ENCODE peak calls at places on chromosome 16, in nine cellular contexts. One of them, this sample, is unnamed.

GRCh38 chr16:28231763-28232162 is 20.0 kb upstream of the XPO6 start:
- DNase-seq in left lung: no peak
- DNase-seq in epithelial cell of esophagus: no peak
- DNase-seq in NCI-H1436: no peak
- DNase-seq in GM20000: no peak
- DNase-seq in neural progenitor cell: no peak
- DNase-seq in astrocyte of the hippocampus: no peak
- DNase-seq in adrenal gland: no peak
- DNase-seq in ELF-1: no peak
- DNase-seq in this sample: no peak

GRCh38 chr16:67248401-67249177 is at the start of gene SLC9A5:
- DNase-seq in NCI-H1436: peak
- DNase-seq in adrenal gland: peak
- DNase-seq in neural progenitor cell: peak
- DNase-seq in astrocyte of the hippocampus: peak
- DNase-seq in ELF-1: no peak
- DNase-seq in GM20000: peak
- DNase-seq in left lung: no peak
- DNase-seq in epithelial cell of esophagus: peak
- DNase-seq in this sample: peak

GRCh38 chr16:11263737-11264136 is 5.4 kb downstream of the TNP2 start:
- DNase-seq in left lung: no peak
- DNase-seq in adrenal gland: no peak
- DNase-seq in ELF-1: no peak
- DNase-seq in astrocyte of the hippocampus: no peak
- DNase-seq in neural progenitor cell: no peak
- DNase-seq in NCI-H1436: no peak
- DNase-seq in epithelial cell of esophagus: no peak
- DNase-seq in GM20000: no peak
- DNase-seq in this sample: no peak

GRCh38 chr16:85522842-85523601 is 90.1 kb upstream of the GSE1 start:
- DNase-seq in neural progenitor cell: no peak
- DNase-seq in left lung: no peak
- DNase-seq in NCI-H1436: no peak
- DNase-seq in adrenal gland: no peak
- DNase-seq in epithelial cell of esophagus: peak
- DNase-seq in GM20000: no peak
- DNase-seq in astrocyte of the hippocampus: peak
- DNase-seq in ELF-1: no peak
- DNase-seq in this sample: no peak

GRCh38 chr16:31472559-31473203 is 729 bp downstream of the TGFB1I1 start:
- DNase-seq in left lung: peak
- DNase-seq in GM20000: peak
- DNase-seq in NCI-H1436: peak
- DNase-seq in ELF-1: peak
- DNase-seq in epithelial cell of esophagus: peak
- DNase-seq in neural progenitor cell: peak
- DNase-seq in adrenal gland: peak
- DNase-seq in astrocyte of the hippocampus: peak
- DNase-seq in this sample: peak

GRCh38 chr16:11032922-11033291 is 88.5 kb downstream of the CLEC16A start:
- DNase-seq in NCI-H1436: no peak
- DNase-seq in astrocyte of the hippocampus: peak
- DNase-seq in GM20000: no peak
- DNase-seq in adrenal gland: no peak
- DNase-seq in neural progenitor cell: peak
- DNase-seq in ELF-1: peak
- DNase-seq in epithelial cell of esophagus: no peak
- DNase-seq in left lung: no peak
- DNase-seq in this sample: no peak

GRCh38 chr16:30121741-30122620 is 1.0 kb downstream of the MAPK3 start:
- DNase-seq in adrenal gland: peak
- DNase-seq in epithelial cell of esophagus: no peak
- DNase-seq in NCI-H1436: no peak
- DNase-seq in astrocyte of the hippocampus: no peak
- DNase-seq in GM20000: no peak
- DNase-seq in left lung: peak
- DNase-seq in neural progenitor cell: no peak
- DNase-seq in ELF-1: no peak
- DNase-seq in this sample: peak

GRCh38 chr16:10013364-10013763 is 168.9 kb downstream of the GRIN2A start:
- DNase-seq in astrocyte of the hippocampus: no peak
- DNase-seq in epithelial cell of esophagus: no peak
- DNase-seq in adrenal gland: no peak
- DNase-seq in neural progenitor cell: peak
- DNase-seq in GM20000: no peak
- DNase-seq in ELF-1: no peak
- DNase-seq in left lung: no peak
- DNase-seq in NCI-H1436: no peak
- DNase-seq in this sample: no peak

GRCh38 chr16:67461600-67462278 is 19.2 kb downstream of the ATP6V0D1 start:
- DNase-seq in GM20000: no peak
- DNase-seq in ELF-1: no peak
- DNase-seq in NCI-H1436: no peak
- DNase-seq in astrocyte of the hippocampus: no peak
- DNase-seq in left lung: no peak
- DNase-seq in adrenal gland: no peak
- DNase-seq in epithelial cell of esophagus: peak
- DNase-seq in neural progenitor cell: no peak
- DNase-seq in this sample: peak

GRCh38 chr16:82801361-82801760 is 174.6 kb downstream of the CDH13 start:
- DNase-seq in NCI-H1436: no peak
- DNase-seq in ELF-1: no peak
- DNase-seq in neural progenitor cell: no peak
- DNase-seq in left lung: no peak
- DNase-seq in GM20000: no peak
- DNase-seq in epithelial cell of esophagus: peak
- DNase-seq in adrenal gland: no peak
- DNase-seq in astrocyte of the hippocampus: no peak
- DNase-seq in this sample: no peak

GRCh38 chr16:47110939-47111338 is 32.8 kb downstream of the NETO2 start:
- DNase-seq in GM20000: no peak
- DNase-seq in left lung: no peak
- DNase-seq in neural progenitor cell: peak
- DNase-seq in epithelial cell of esophagus: peak
- DNase-seq in adrenal gland: no peak
- DNase-seq in astrocyte of the hippocampus: no peak
- DNase-seq in ELF-1: no peak
- DNase-seq in NCI-H1436: no peak
- DNase-seq in this sample: no peak

GRCh38 chr16:9647981-9648701 is 534.1 kb downstream of the GRIN2A start:
- DNase-seq in epithelial cell of esophagus: peak
- DNase-seq in ELF-1: peak
- DNase-seq in NCI-H1436: no peak
- DNase-seq in left lung: no peak
- DNase-seq in adrenal gland: peak
- DNase-seq in GM20000: peak
- DNase-seq in neural progenitor cell: peak
- DNase-seq in astrocyte of the hippocampus: peak
- DNase-seq in this sample: no peak

GRCh38 chr16:28990375-28991040 is 5.7 kb downstream of the LAT start:
- DNase-seq in neural progenitor cell: no peak
- DNase-seq in astrocyte of the hippocampus: peak
- DNase-seq in NCI-H1436: no peak
- DNase-seq in GM20000: no peak
- DNase-seq in epithelial cell of esophagus: no peak
- DNase-seq in left lung: no peak
- DNase-seq in adrenal gland: no peak
- DNase-seq in ELF-1: no peak
- DNase-seq in this sample: no peak

GRCh38 chr16:67395458-67396158 is 2.3 kb upstream of the TPPP3 start:
- DNase-seq in epithelial cell of esophagus: peak
- DNase-seq in left lung: no peak
- DNase-seq in astrocyte of the hippocampus: peak
- DNase-seq in neural progenitor cell: peak
- DNase-seq in adrenal gland: no peak
- DNase-seq in NCI-H1436: peak
- DNase-seq in GM20000: no peak
- DNase-seq in ELF-1: no peak
- DNase-seq in this sample: peak

GRCh38 chr16:88992351-88993005 is 15.5 kb upstream of the CBFA2T3 start:
- DNase-seq in adrenal gland: no peak
- DNase-seq in left lung: peak
- DNase-seq in GM20000: no peak
- DNase-seq in NCI-H1436: no peak
- DNase-seq in ELF-1: peak
- DNase-seq in astrocyte of the hippocampus: no peak
- DNase-seq in neural progenitor cell: no peak
- DNase-seq in epithelial cell of esophagus: no peak
- DNase-seq in this sample: no peak

GRCh38 chr16:84514874-84515835 is 10.7 kb upstream of the MEAK7 start:
- DNase-seq in epithelial cell of esophagus: no peak
- DNase-seq in NCI-H1436: no peak
- DNase-seq in left lung: peak
- DNase-seq in GM20000: peak
- DNase-seq in neural progenitor cell: peak
- DNase-seq in ELF-1: peak
- DNase-seq in adrenal gland: no peak
- DNase-seq in astrocyte of the hippocampus: no peak
- DNase-seq in this sample: no peak

GRCh38 chr16:442976-443375 is 17.5 kb downstream of the RAB11FIP3 start:
- DNase-seq in GM20000: no peak
- DNase-seq in neural progenitor cell: no peak
- DNase-seq in NCI-H1436: no peak
- DNase-seq in ELF-1: no peak
- DNase-seq in adrenal gland: no peak
- DNase-seq in epithelial cell of esophagus: no peak
- DNase-seq in left lung: no peak
- DNase-seq in astrocyte of the hippocampus: no peak
- DNase-seq in this sample: no peak

GRCh38 chr16:71933017-71933416 is 37.7 kb downstream of the IST1 start:
- DNase-seq in epithelial cell of esophagus: no peak
- DNase-seq in left lung: no peak
- DNase-seq in NCI-H1436: no peak
- DNase-seq in neural progenitor cell: peak
- DNase-seq in GM20000: no peak
- DNase-seq in ELF-1: no peak
- DNase-seq in adrenal gland: no peak
- DNase-seq in astrocyte of the hippocampus: no peak
- DNase-seq in this sample: no peak

GRCh38 chr16:89593841-89594240 is 18.3 kb downstream of the CPNE7 start:
- DNase-seq in astrocyte of the hippocampus: no peak
- DNase-seq in epithelial cell of esophagus: no peak
- DNase-seq in neural progenitor cell: no peak
- DNase-seq in GM20000: no peak
- DNase-seq in ELF-1: no peak
- DNase-seq in NCI-H1436: no peak
- DNase-seq in adrenal gland: no peak
- DNase-seq in left lung: no peak
- DNase-seq in this sample: no peak

GRCh38 chr16:15807603-15808009 is 49.2 kb downstream of the MYH11 start:
- DNase-seq in astrocyte of the hippocampus: peak
- DNase-seq in GM20000: no peak
- DNase-seq in left lung: no peak
- DNase-seq in epithelial cell of esophagus: no peak
- DNase-seq in adrenal gland: no peak
- DNase-seq in NCI-H1436: no peak
- DNase-seq in ELF-1: peak
- DNase-seq in neural progenitor cell: peak
- DNase-seq in this sample: no peak

GRCh38 chr16:50276128-50276444 is 9.7 kb downstream of the ADCY7 start:
- DNase-seq in left lung: peak
- DNase-seq in neural progenitor cell: no peak
- DNase-seq in adrenal gland: no peak
- DNase-seq in GM20000: no peak
- DNase-seq in ELF-1: no peak
- DNase-seq in NCI-H1436: no peak
- DNase-seq in epithelial cell of esophagus: no peak
- DNase-seq in astrocyte of the hippocampus: no peak
- DNase-seq in this sample: peak

GRCh38 chr16:66360624-66361324 is 5.7 kb upstream of the CDH5 start:
- DNase-seq in epithelial cell of esophagus: no peak
- DNase-seq in ELF-1: no peak
- DNase-seq in astrocyte of the hippocampus: peak
- DNase-seq in GM20000: no peak
- DNase-seq in left lung: no peak
- DNase-seq in NCI-H1436: no peak
- DNase-seq in neural progenitor cell: no peak
- DNase-seq in adrenal gland: no peak
- DNase-seq in this sample: no peak

GRCh38 chr16:1308036-1308976 is 1.1 kb upstream of the UBE2I start:
- DNase-seq in neural progenitor cell: no peak
- DNase-seq in epithelial cell of esophagus: peak
- DNase-seq in astrocyte of the hippocampus: no peak
- DNase-seq in adrenal gland: no peak
- DNase-seq in GM20000: no peak
- DNase-seq in left lung: no peak
- DNase-seq in NCI-H1436: peak
- DNase-seq in ELF-1: peak
- DNase-seq in this sample: no peak

GRCh38 chr16:66947302-66948033 is 12.2 kb downstream of the CES2 start:
- DNase-seq in neural progenitor cell: peak
- DNase-seq in astrocyte of the hippocampus: peak
- DNase-seq in left lung: peak
- DNase-seq in GM20000: peak
- DNase-seq in ELF-1: peak
- DNase-seq in adrenal gland: peak
- DNase-seq in epithelial cell of esophagus: peak
- DNase-seq in NCI-H1436: peak
- DNase-seq in this sample: no peak

GRCh38 chr16:52547001-52547833 is at the start of gene TOX3:
- DNase-seq in astrocyte of the hippocampus: peak
- DNase-seq in GM20000: peak
- DNase-seq in NCI-H1436: peak
- DNase-seq in neural progenitor cell: peak
- DNase-seq in ELF-1: peak
- DNase-seq in adrenal gland: peak
- DNase-seq in left lung: peak
- DNase-seq in epithelial cell of esophagus: no peak
- DNase-seq in this sample: peak

GRCh38 chr16:46696957-46697356 is 7.5 kb downstream of the ORC6 start:
- DNase-seq in epithelial cell of esophagus: no peak
- DNase-seq in GM20000: no peak
- DNase-seq in astrocyte of the hippocampus: no peak
- DNase-seq in ELF-1: no peak
- DNase-seq in adrenal gland: no peak
- DNase-seq in NCI-H1436: no peak
- DNase-seq in neural progenitor cell: no peak
- DNase-seq in left lung: no peak
- DNase-seq in this sample: no peak

GRCh38 chr16:30896203-30896889 is at the start of gene CTF1:
- DNase-seq in neural progenitor cell: peak
- DNase-seq in GM20000: peak
- DNase-seq in astrocyte of the hippocampus: peak
- DNase-seq in NCI-H1436: peak
- DNase-seq in epithelial cell of esophagus: peak
- DNase-seq in adrenal gland: peak
- DNase-seq in left lung: peak
- DNase-seq in ELF-1: peak
- DNase-seq in this sample: peak